ENCODE peak calls at places on chromosomes 2 and 18, in eight cellular contexts. One of them, this sample, is unnamed.

GRCh38 chr18:44051088-44051487 is 629.6 kb upstream of the SETBP1 start:
- DNase-seq in spleen: no peak
- DNase-seq in CD8-positive, alpha-beta T cell: no peak
- DNase-seq in OCI-LY7: no peak
- DNase-seq in A549: no peak
- DNase-seq in upper lobe of right lung: no peak
- DNase-seq in IMR-90: no peak
- DNase-seq in tibial artery: no peak
- DNase-seq in this sample: no peak

GRCh38 chr2:101518470-101519172 is 43.7 kb upstream of the RFX8 start:
- DNase-seq in spleen: no peak
- DNase-seq in CD8-positive, alpha-beta T cell: no peak
- DNase-seq in OCI-LY7: peak; percentile 23
- DNase-seq in A549: peak; percentile 83
- DNase-seq in upper lobe of right lung: no peak
- DNase-seq in IMR-90: peak; percentile 50
- DNase-seq in tibial artery: no peak
- DNase-seq in this sample: no peak

GRCh38 chr18:79682896-79683625 is 3.5 kb downstream of the CTDP1 start:
- DNase-seq in spleen: no peak
- DNase-seq in CD8-positive, alpha-beta T cell: no peak
- DNase-seq in OCI-LY7: no peak
- DNase-seq in A549: no peak
- DNase-seq in upper lobe of right lung: no peak
- DNase-seq in IMR-90: no peak
- DNase-seq in tibial artery: no peak
- DNase-seq in this sample: no peak

GRCh38 chr2:172925600-172925999 is 150.0 kb upstream of the MAP3K20 start:
- DNase-seq in spleen: no peak
- DNase-seq in CD8-positive, alpha-beta T cell: no peak
- DNase-seq in OCI-LY7: no peak
- DNase-seq in A549: no peak
- DNase-seq in upper lobe of right lung: no peak
- DNase-seq in IMR-90: no peak
- DNase-seq in tibial artery: no peak
- DNase-seq in this sample: no peak

GRCh38 chr2:160387558-160388262 is 105.9 kb downstream of the RBMS1 start:
- DNase-seq in spleen: no peak
- DNase-seq in CD8-positive, alpha-beta T cell: no peak
- DNase-seq in OCI-LY7: no peak
- DNase-seq in A549: peak; percentile 85
- DNase-seq in upper lobe of right lung: no peak
- DNase-seq in IMR-90: peak; percentile 100
- DNase-seq in tibial artery: peak; percentile 86
- DNase-seq in this sample: no peak

GRCh38 chr2:198873771-198874501 is 583.8 kb downstream of the SATB2 start:
- DNase-seq in spleen: no peak
- DNase-seq in CD8-positive, alpha-beta T cell: no peak
- DNase-seq in OCI-LY7: no peak
- DNase-seq in A549: no peak
- DNase-seq in upper lobe of right lung: no peak
- DNase-seq in IMR-90: peak; percentile 77
- DNase-seq in tibial artery: no peak
- DNase-seq in this sample: no peak

GRCh38 chr2:3675687-3676086 is 17.7 kb downstream of the ALLC start:
- DNase-seq in spleen: no peak
- DNase-seq in CD8-positive, alpha-beta T cell: no peak
- DNase-seq in OCI-LY7: no peak
- DNase-seq in A549: no peak
- DNase-seq in upper lobe of right lung: peak; percentile 19
- DNase-seq in IMR-90: no peak
- DNase-seq in tibial artery: no peak
- DNase-seq in this sample: no peak

GRCh38 chr2:202782930-202783558 is 88.5 kb downstream of the ICA1L start:
- DNase-seq in spleen: no peak
- DNase-seq in CD8-positive, alpha-beta T cell: no peak
- DNase-seq in OCI-LY7: no peak
- DNase-seq in A549: no peak
- DNase-seq in upper lobe of right lung: no peak
- DNase-seq in IMR-90: no peak
- DNase-seq in tibial artery: no peak
- DNase-seq in this sample: no peak

GRCh38 chr18:26268454-26268853 is 42.2 kb downstream of the TAF4B start:
- DNase-seq in spleen: no peak
- DNase-seq in CD8-positive, alpha-beta T cell: no peak
- DNase-seq in OCI-LY7: no peak
- DNase-seq in A549: no peak
- DNase-seq in upper lobe of right lung: no peak
- DNase-seq in IMR-90: no peak
- DNase-seq in tibial artery: no peak
- DNase-seq in this sample: no peak

DNA sequence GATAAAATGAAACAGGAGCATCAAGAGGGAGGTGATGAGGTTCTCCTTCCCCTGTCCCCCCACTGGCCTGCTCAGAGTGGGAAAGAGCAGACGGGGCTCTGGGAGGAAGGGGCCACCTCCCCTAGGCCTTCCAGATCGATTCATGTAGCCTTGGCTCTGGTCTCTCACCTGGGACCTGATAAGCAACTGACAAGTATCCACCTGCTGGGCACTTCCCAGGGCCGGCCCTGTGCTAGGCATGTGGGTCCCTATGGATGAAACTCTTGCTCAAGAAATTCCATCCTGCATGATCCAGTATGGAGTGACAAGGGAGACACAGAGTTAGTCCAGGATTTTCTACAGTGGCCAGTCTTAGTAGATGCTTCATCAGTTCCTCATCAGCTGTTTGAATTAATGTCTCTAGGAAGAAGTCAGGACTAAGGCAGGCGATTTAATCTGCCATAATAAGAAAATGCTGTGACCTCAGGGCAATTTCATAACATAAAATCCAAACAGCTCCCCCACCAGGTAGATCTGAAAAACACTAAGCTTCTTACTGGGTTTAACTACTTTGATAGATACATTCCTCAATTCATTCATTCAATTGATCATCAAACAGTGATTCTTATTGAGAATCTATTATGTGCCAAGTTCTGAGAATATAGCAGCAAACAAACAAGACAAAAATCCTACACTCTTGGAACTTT is 44.7 kb upstream of the ZFP36L2 start:
- DNase-seq in spleen: no peak
- DNase-seq in CD8-positive, alpha-beta T cell: no peak
- DNase-seq in OCI-LY7: peak; percentile 13
- DNase-seq in A549: no peak
- DNase-seq in upper lobe of right lung: no peak
- DNase-seq in IMR-90: no peak
- DNase-seq in tibial artery: no peak
- DNase-seq in this sample: no peak
- TF ChIP-seq CTCF in spleen: no peak
- TF ChIP-seq CTCF in CD8-positive, alpha-beta T cell: no peak
- TF ChIP-seq CTCF in OCI-LY7: peak; percentile 59
- TF ChIP-seq CTCF in A549: peak; percentile 9
- TF ChIP-seq CTCF in upper lobe of right lung: no peak
- TF ChIP-seq CTCF in IMR-90: no peak
- TF ChIP-seq CTCF in tibial artery: no peak
- TF ChIP-seq CTCF in this sample: no peak

GRCh38 chr2:239223330-239224248 is 177.2 kb downstream of the HDAC4 start:
- DNase-seq in spleen: no peak
- DNase-seq in CD8-positive, alpha-beta T cell: no peak
- DNase-seq in OCI-LY7: no peak
- DNase-seq in A549: no peak
- DNase-seq in upper lobe of right lung: no peak
- DNase-seq in IMR-90: peak; percentile 53
- DNase-seq in tibial artery: peak; percentile 64
- DNase-seq in this sample: no peak

GRCh38 chr2:239224249-239224605 is 176.6 kb downstream of the HDAC4 start:
- DNase-seq in spleen: no peak
- DNase-seq in CD8-positive, alpha-beta T cell: no peak
- DNase-seq in OCI-LY7: no peak
- DNase-seq in A549: no peak
- DNase-seq in upper lobe of right lung: no peak
- DNase-seq in IMR-90: no peak
- DNase-seq in tibial artery: no peak
- DNase-seq in this sample: no peak

GRCh38 chr2:239223029-239223329 is 177.8 kb downstream of the HDAC4 start:
- DNase-seq in spleen: no peak
- DNase-seq in CD8-positive, alpha-beta T cell: no peak
- DNase-seq in OCI-LY7: no peak
- DNase-seq in A549: no peak
- DNase-seq in upper lobe of right lung: no peak
- DNase-seq in IMR-90: peak; percentile 78
- DNase-seq in tibial artery: no peak
- DNase-seq in this sample: no peak

GRCh38 chr2:239220976-239221375 is 179.8 kb downstream of the HDAC4 start:
- DNase-seq in spleen: no peak
- DNase-seq in CD8-positive, alpha-beta T cell: no peak
- DNase-seq in OCI-LY7: no peak
- DNase-seq in A549: no peak
- DNase-seq in upper lobe of right lung: no peak
- DNase-seq in IMR-90: no peak
- DNase-seq in tibial artery: no peak
- DNase-seq in this sample: no peak

GRCh38 chr2:239222346-239223028 is 178.3 kb downstream of the HDAC4 start:
- DNase-seq in spleen: no peak
- DNase-seq in CD8-positive, alpha-beta T cell: no peak
- DNase-seq in OCI-LY7: no peak
- DNase-seq in A549: no peak
- DNase-seq in upper lobe of right lung: no peak
- DNase-seq in IMR-90: peak; percentile 47
- DNase-seq in tibial artery: no peak
- DNase-seq in this sample: no peak
- H3K4me1 ChIP-seq in spleen: peaks cover 84% of the 10 kb centered on the region
- H3K4me1 ChIP-seq in CD8-positive, alpha-beta T cell: peaks cover 59% of the 10 kb centered on the region
- H3K4me1 ChIP-seq in OCI-LY7: no peaks in the 10 kb centered on the region
- H3K4me1 ChIP-seq in A549: peaks cover 43% of the 10 kb centered on the region
- H3K4me1 ChIP-seq in upper lobe of right lung: peaks cover 59% of the 10 kb centered on the region
- H3K4me1 ChIP-seq in IMR-90: peaks cover 48% of the 10 kb centered on the region
- H3K4me1 ChIP-seq in tibial artery: peaks cover 59% of the 10 kb centered on the region
- H3K4me1 ChIP-seq in this sample: no peaks in the 10 kb centered on the region

GRCh38 chr2:71187589-71187988 is 39.3 kb downstream of the PAIP2B start:
- DNase-seq in spleen: no peak
- DNase-seq in CD8-positive, alpha-beta T cell: no peak
- DNase-seq in OCI-LY7: no peak
- DNase-seq in A549: no peak
- DNase-seq in upper lobe of right lung: no peak
- DNase-seq in IMR-90: no peak
- DNase-seq in tibial artery: no peak
- DNase-seq in this sample: no peak

GRCh38 chr2:71186973-71187372 is 39.9 kb downstream of the PAIP2B start:
- DNase-seq in spleen: no peak
- DNase-seq in CD8-positive, alpha-beta T cell: no peak
- DNase-seq in OCI-LY7: no peak
- DNase-seq in A549: no peak
- DNase-seq in upper lobe of right lung: no peak
- DNase-seq in IMR-90: no peak
- DNase-seq in tibial artery: no peak
- DNase-seq in this sample: no peak

GRCh38 chr2:71190959-71191943 is 35.7 kb downstream of the PAIP2B start:
- DNase-seq in spleen: no peak
- DNase-seq in CD8-positive, alpha-beta T cell: no peak
- DNase-seq in OCI-LY7: peak; percentile 13
- DNase-seq in A549: peak; percentile 42
- DNase-seq in upper lobe of right lung: no peak
- DNase-seq in IMR-90: peak; percentile 9
- DNase-seq in tibial artery: no peak
- DNase-seq in this sample: no peak
- TF ChIP-seq CTCF in spleen: no peak
- TF ChIP-seq CTCF in CD8-positive, alpha-beta T cell: no peak
- TF ChIP-seq CTCF in OCI-LY7: peak; percentile 69
- TF ChIP-seq CTCF in A549: peak; percentile 55
- TF ChIP-seq CTCF in upper lobe of right lung: peak; percentile 28
- TF ChIP-seq CTCF in IMR-90: peak; percentile 25
- TF ChIP-seq CTCF in tibial artery: no peak
- TF ChIP-seq CTCF in this sample: peak; percentile 63

GRCh38 chr2:218894168-218895157 is 13.8 kb downstream of the WNT10A start:
- DNase-seq in spleen: no peak
- DNase-seq in CD8-positive, alpha-beta T cell: no peak
- DNase-seq in OCI-LY7: no peak
- DNase-seq in A549: no peak
- DNase-seq in upper lobe of right lung: no peak
- DNase-seq in IMR-90: no peak
- DNase-seq in tibial artery: no peak
- DNase-seq in this sample: no peak
- H3K4me1 ChIP-seq in spleen: peaks cover 76% of the 10 kb centered on the region
- H3K4me1 ChIP-seq in CD8-positive, alpha-beta T cell: peaks cover 69% of the 10 kb centered on the region
- H3K4me1 ChIP-seq in OCI-LY7: peaks cover 72% of the 10 kb centered on the region
- H3K4me1 ChIP-seq in A549: peaks cover 37% of the 10 kb centered on the region
- H3K4me1 ChIP-seq in upper lobe of right lung: peaks cover 18% of the 10 kb centered on the region
- H3K4me1 ChIP-seq in IMR-90: peaks cover 7% of the 10 kb centered on the region
- H3K4me1 ChIP-seq in tibial artery: peaks cover 37% of the 10 kb centered on the region
- H3K4me1 ChIP-seq in this sample: peaks cover 54% of the 10 kb centered on the region

GRCh38 chr2:163548970-163549369 is 186.8 kb downstream of the FIGN start:
- DNase-seq in spleen: no peak
- DNase-seq in CD8-positive, alpha-beta T cell: no peak
- DNase-seq in OCI-LY7: no peak
- DNase-seq in A549: no peak
- DNase-seq in upper lobe of right lung: no peak
- DNase-seq in IMR-90: no peak
- DNase-seq in tibial artery: no peak
- DNase-seq in this sample: no peak
- TF ChIP-seq CTCF in spleen: no peak
- TF ChIP-seq CTCF in CD8-positive, alpha-beta T cell: no peak
- TF ChIP-seq CTCF in OCI-LY7: no peak
- TF ChIP-seq CTCF in A549: no peak
- TF ChIP-seq CTCF in upper lobe of right lung: no peak
- TF ChIP-seq CTCF in IMR-90: no peak
- TF ChIP-seq CTCF in tibial artery: no peak
- TF ChIP-seq CTCF in this sample: no peak

DNA sequence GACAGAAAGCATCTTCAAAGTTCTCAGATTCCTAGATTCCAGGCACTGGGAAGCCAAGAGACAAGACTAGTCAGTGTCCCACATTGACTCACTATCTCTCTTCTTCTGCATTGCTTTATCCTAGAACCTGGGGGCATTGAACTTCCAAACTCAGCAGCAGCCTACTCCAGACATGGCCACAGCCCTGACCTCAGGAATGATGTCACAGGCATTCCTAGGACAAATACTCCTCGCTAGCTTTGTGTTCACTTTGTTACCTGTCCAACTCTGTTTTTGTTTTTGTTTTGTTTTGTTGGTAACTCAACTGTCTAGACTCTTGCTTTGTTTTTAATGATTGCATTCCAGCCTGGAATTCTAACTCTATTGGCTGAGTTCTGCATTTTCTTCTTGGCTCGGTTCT is 449.3 kb upstream of the SPHKAP start:
- DNase-seq in spleen: no peak
- DNase-seq in CD8-positive, alpha-beta T cell: no peak
- DNase-seq in OCI-LY7: no peak
- DNase-seq in A549: no peak
- DNase-seq in upper lobe of right lung: no peak
- DNase-seq in IMR-90: no peak
- DNase-seq in tibial artery: no peak
- DNase-seq in this sample: no peak
- H3K4me1 ChIP-seq in spleen: no peaks in the 10 kb centered on the region
- H3K4me1 ChIP-seq in CD8-positive, alpha-beta T cell: no peaks in the 10 kb centered on the region
- H3K4me1 ChIP-seq in OCI-LY7: no peaks in the 10 kb centered on the region
- H3K4me1 ChIP-seq in A549: no peaks in the 10 kb centered on the region
- H3K4me1 ChIP-seq in upper lobe of right lung: no peaks in the 10 kb centered on the region
- H3K4me1 ChIP-seq in IMR-90: no peaks in the 10 kb centered on the region
- H3K4me1 ChIP-seq in tibial artery: no peaks in the 10 kb centered on the region
- H3K4me1 ChIP-seq in this sample: no peaks in the 10 kb centered on the region

GRCh38 chr2:145815933-145816332 is 1296.0 kb upstream of the ZEB2 start:
- DNase-seq in spleen: no peak
- DNase-seq in CD8-positive, alpha-beta T cell: no peak
- DNase-seq in OCI-LY7: no peak
- DNase-seq in A549: no peak
- DNase-seq in upper lobe of right lung: no peak
- DNase-seq in IMR-90: no peak
- DNase-seq in tibial artery: no peak
- DNase-seq in this sample: no peak
- TF ChIP-seq CTCF in spleen: no peak
- TF ChIP-seq CTCF in CD8-positive, alpha-beta T cell: no peak
- TF ChIP-seq CTCF in OCI-LY7: no peak
- TF ChIP-seq CTCF in A549: no peak
- TF ChIP-seq CTCF in upper lobe of right lung: no peak
- TF ChIP-seq CTCF in IMR-90: no peak
- TF ChIP-seq CTCF in tibial artery: no peak
- TF ChIP-seq CTCF in this sample: no peak

GRCh38 chr18:63160172-63160995 is 159.2 kb downstream of the BCL2 start:
- DNase-seq in spleen: peak; percentile 83
- DNase-seq in CD8-positive, alpha-beta T cell: no peak
- DNase-seq in OCI-LY7: no peak
- DNase-seq in A549: no peak
- DNase-seq in upper lobe of right lung: no peak
- DNase-seq in IMR-90: no peak
- DNase-seq in tibial artery: no peak
- DNase-seq in this sample: no peak
- H3K4me1 ChIP-seq in spleen: peaks cover 94% of the 10 kb centered on the region
- H3K4me1 ChIP-seq in CD8-positive, alpha-beta T cell: peaks cover 91% of the 10 kb centered on the region
- H3K4me1 ChIP-seq in OCI-LY7: peaks cover 77% of the 10 kb centered on the region
- H3K4me1 ChIP-seq in A549: peaks cover 10% of the 10 kb centered on the region
- H3K4me1 ChIP-seq in upper lobe of right lung: peaks cover 26% of the 10 kb centered on the region
- H3K4me1 ChIP-seq in IMR-90: peaks cover 6% of the 10 kb centered on the region
- H3K4me1 ChIP-seq in tibial artery: peaks cover 74% of the 10 kb centered on the region
- H3K4me1 ChIP-seq in this sample: no peaks in the 10 kb centered on the region